ENCODE peak calls at places on chromosomes 2 and 18, in four cellular contexts. J, M, Y and O are unnamed samples.

GRCh38 chr18:13562494-13563029 is 163.8 kb downstream of the FAM210A start:
- DNase-seq in J (no peak), M (no peak), Y (peak; percentile 100), O (no peak)

GRCh38 chr18:76449110-76449453 is 46.0 kb downstream of the ZNF516 start:
- DNase-seq in J (no peak), M (no peak), Y (no peak), O (no peak)

GRCh38 chr2:200382883-200383282 is 76.4 kb downstream of the SPATS2L start:
- DNase-seq in J (no peak), Y (no peak), M (no peak), O (no peak)

GRCh38 chr2:202375006-202375610 is 1.0 kb upstream of the BMPR2 start:
- DNase-seq in M (peak; percentile 70), Y (peak; percentile 72), J (peak; percentile 36), O (peak; percentile 40)

GRCh38 chr2:232348936-232349335 is 29.6 kb upstream of the ALPP start:
- DNase-seq in M (no peak), Y (no peak), J (no peak), O (no peak)

GRCh38 chr18:33014060-33014796 is 241.4 kb upstream of the KLHL14 start:
- DNase-seq in J (no peak), Y (no peak), M (no peak), O (no peak)

GRCh38 chr2:24199968-24200590 is 25.2 kb downstream of the FAM228A start:
- DNase-seq in J (no peak), M (no peak), Y (no peak), O (no peak)

GRCh38 chr2:40095003-40095402 is 315.9 kb upstream of the THUMPD2 start:
- DNase-seq in M (no peak), J (no peak), Y (no peak), O (no peak)

GRCh38 chr18:33440011-33440383 is 524 bp downstream of the CCDC178 start:
- DNase-seq in J (peak; percentile 21), M (peak; percentile 17), Y (peak; percentile 1), O (peak; percentile 67)

GRCh38 chr18:54734059-54734458 is 94.2 kb upstream of the RAB27B start:
- DNase-seq in Y (no peak), J (no peak), M (no peak), O (no peak)

GRCh38 chr2:119359774-119360173 is 6.9 kb downstream of the C2orf76 start:
- DNase-seq in M (no peak), Y (no peak), J (no peak), O (no peak)

GRCh38 chr2:106995560-106995959 is 109.6 kb upstream of the ST6GAL2 start:
- DNase-seq in J (no peak), M (no peak), Y (no peak), O (no peak)

GRCh38 chr18:37254973-37255372 is 310.6 kb downstream of the CELF4 start:
- DNase-seq in Y (no peak), M (no peak), J (no peak), O (no peak)

GRCh38 chr2:238527565-238527964 is 100.8 kb downstream of the ASB1 start:
- DNase-seq in M (no peak), Y (no peak), J (no peak), O (no peak)

GRCh38 chr2:220842901-220843665 is 729.0 kb downstream of the EPHA4 start:
- DNase-seq in M (no peak), Y (no peak), J (no peak), O (no peak)

GRCh38 chr2:181741756-181742155 is 61.4 kb upstream of the NEUROD1 start:
- DNase-seq in J (no peak), M (no peak), Y (no peak), O (no peak)

GRCh38 chr2:67341012-67341318 is 56.2 kb upstream of the ETAA1 start:
- DNase-seq in Y (no peak), J (no peak), M (no peak), O (no peak)

GRCh38 chr2:128323501-128323931 is 4.8 kb upstream of the HS6ST1 start:
- DNase-seq in M (no peak), J (no peak), Y (no peak), O (no peak)

GRCh38 chr2:215361876-215362561 is 50.2 kb downstream of the ATIC start:
- DNase-seq in M (no peak), Y (no peak), J (no peak), O (no peak)

GRCh38 chr2:184793196-184793595 is 194.9 kb downstream of the ZNF804A start:
- DNase-seq in J (no peak), M (no peak), Y (no peak), O (no peak)

GRCh38 chr2:149422337-149422990 is 92.1 kb downstream of the LYPD6 start:
- DNase-seq in M (no peak), Y (no peak), J (no peak), O (no peak)

GRCh38 chr2:28025116-28025515 is 134.6 kb downstream of the BABAM2 start:
- DNase-seq in Y (no peak), J (no peak), M (no peak), O (no peak)

GRCh38 chr2:200242553-200242952 is 63.9 kb upstream of the SPATS2L start:
- DNase-seq in M (no peak), Y (no peak), J (no peak), O (no peak)

GRCh38 chr2:166573393-166573792 is 79.3 kb upstream of the SCN7A start:
- DNase-seq in M (no peak), J (no peak), Y (no peak), O (no peak)

GRCh38 chr2:32832821-32833220 is 113.9 kb upstream of the LTBP1 start:
- DNase-seq in J (no peak), Y (no peak), M (no peak), O (no peak)

GRCh38 chr18:13435596-13436333 is 217.2 kb downstream of the LDLRAD4 start:
- DNase-seq in Y (peak; percentile 37), M (no peak), J (no peak), O (no peak)

GRCh38 chr2:176122633-176123482 is at the start of gene HOXD9:
- DNase-seq in M (no peak), J (peak; percentile 65), Y (peak; percentile 58), O (no peak)

GRCh38 chr18:44758821-44759624 is 78.3 kb downstream of the SETBP1 start:
- DNase-seq in Y (peak; percentile 79), J (no peak), M (no peak), O (no peak)

GRCh38 chr2:8761529-8762164 is 75.8 kb downstream of the KIDINS220 start:
- DNase-seq in J (no peak), M (no peak), Y (no peak), O (no peak)

GRCh38 chr2:201344663-201345366 is 12.3 kb downstream of the FLACC1 start:
- DNase-seq in M (no peak), J (no peak), Y (no peak), O (no peak)

GRCh38 chr2:96895709-96896651 is 26.1 kb upstream of the SEMA4C start:
- DNase-seq in M (no peak), Y (peak; percentile 32), J (no peak), O (no peak)

GRCh38 chr2:8418721-8419120 is 263.1 kb upstream of the ID2 start:
- DNase-seq in M (no peak), Y (no peak), J (no peak), O (no peak)

GRCh38 chr18:3224223-3224622 is 4.5 kb upstream of the MYOM1 start:
- DNase-seq in Y (no peak), M (peak; percentile 41), J (no peak), O (no peak)

GRCh38 chr2:72040629-72041403 is 106.8 kb downstream of the CYP26B1 start:
- DNase-seq in J (no peak), M (no peak), Y (no peak), O (no peak)

DNA sequence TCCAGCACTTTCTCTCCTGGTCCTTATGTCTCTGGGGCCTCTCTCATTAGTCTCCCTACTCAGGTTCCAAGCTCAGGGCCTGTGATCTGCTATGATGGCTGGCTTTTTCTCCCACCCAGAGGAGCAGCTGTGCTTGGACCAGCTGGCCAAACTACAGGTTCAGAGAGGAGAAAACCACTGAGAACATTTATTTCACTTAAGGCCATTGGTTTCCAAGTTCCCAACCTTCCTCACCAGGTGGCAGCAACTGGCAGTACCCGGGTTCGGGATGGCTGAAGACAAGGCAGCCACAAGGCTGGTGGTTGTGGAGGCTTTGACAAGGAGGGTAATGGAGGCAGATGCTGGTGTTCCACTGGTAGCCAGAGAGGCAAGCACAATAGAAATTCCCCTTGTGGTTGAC is 29.9 kb upstream of the SELENOI start:
- DNase-seq in Y (peak; percentile 12), M (no peak), J (no peak), O (no peak)
- TF ChIP-seq CTCF in Y (peak; percentile 23), M (peak; percentile 13), J (no peak), O (no peak)

DNA sequence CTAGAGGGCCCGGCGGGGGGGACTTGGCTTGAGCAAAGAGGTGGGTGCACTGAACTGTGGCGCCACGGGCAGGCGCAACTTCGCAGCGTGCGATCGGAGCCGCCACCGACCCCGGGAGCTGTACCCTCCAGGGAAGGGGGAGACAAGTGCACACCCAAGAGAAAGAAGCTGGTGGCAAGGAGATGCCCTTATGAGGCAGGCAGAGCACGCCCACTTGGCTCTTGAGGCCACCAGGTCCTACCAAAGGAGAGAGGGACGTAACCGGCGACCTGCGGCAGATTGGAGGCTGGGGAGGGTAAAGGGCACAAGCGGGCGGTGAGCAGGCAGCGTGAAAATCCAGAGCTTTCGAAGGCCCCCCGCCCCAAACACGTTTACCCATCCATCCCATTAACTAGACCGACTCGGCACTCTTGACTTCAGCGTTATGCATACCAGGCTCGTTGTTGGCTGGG is 967 bp downstream of the DLX2 start:
- DNase-seq in Y (peak; percentile 42), M (no peak), J (no peak), O (peak; percentile 20)
- TF ChIP-seq CTCF in Y (no peak), M (no peak), J (no peak), O (no peak)

GRCh38 chr18:34511879-34512278 is 198.2 kb upstream of the DTNA start:
- DNase-seq in Y (no peak), J (no peak), M (no peak), O (no peak)

GRCh38 chr18:34509163-34509562 is 200.9 kb upstream of the DTNA start:
- DNase-seq in J (no peak), M (no peak), Y (no peak), O (no peak)

GRCh38 chr18:34510926-34511325 is 199.2 kb upstream of the DTNA start:
- DNase-seq in Y (no peak), M (no peak), J (no peak), O (no peak)

GRCh38 chr18:34511435-34511834 is 198.7 kb upstream of the DTNA start:
- DNase-seq in J (no peak), M (no peak), Y (no peak), O (no peak)

DNA sequence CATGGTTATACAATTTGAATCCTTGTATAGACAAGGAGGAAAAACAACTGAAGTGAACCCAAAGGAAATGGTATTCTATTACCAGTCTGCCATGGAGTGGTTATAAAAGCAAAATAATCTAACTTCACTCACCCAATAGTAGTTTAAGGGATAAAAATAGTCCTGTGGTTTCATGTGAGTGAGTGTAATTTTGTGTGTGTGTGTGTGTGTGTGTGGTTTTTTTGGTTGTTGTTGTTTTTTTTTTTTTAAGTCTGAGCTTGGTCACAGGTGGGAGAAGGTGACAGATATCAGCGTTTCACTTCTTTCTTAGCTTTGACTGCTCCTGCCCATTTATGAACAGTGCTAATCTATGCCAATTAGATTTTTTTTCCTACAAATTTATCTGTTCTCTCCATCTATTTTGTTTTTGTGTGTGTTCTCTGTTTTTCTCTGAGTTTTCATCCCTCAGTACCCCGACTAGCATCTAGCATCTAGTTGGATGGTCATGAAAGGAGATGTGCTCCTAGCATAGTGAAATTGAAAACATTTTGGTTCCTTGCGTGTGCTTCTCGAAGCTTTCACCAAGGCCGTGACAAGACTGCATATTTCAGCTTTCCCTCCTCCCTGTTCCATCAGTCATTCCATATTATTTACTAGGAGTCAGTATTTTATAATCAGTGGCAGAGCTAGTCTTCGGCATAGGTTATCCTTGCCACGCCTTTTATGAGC is 200.1 kb upstream of the DTNA start:
- DNase-seq in M (no peak), J (no peak), Y (no peak), O (no peak)
- TF ChIP-seq CTCF in M (no peak), J (no peak), Y (no peak), O (no peak)

GRCh38 chr2:26010943-26011342 is 22.9 kb upstream of the RAB10 start:
- DNase-seq in Y (no peak), M (no peak), J (no peak), O (no peak)
- TF ChIP-seq CTCF in Y (no peak), M (no peak), J (no peak), O (no peak)